ENCODE peak calls at places on chromosomes 12 and 14, in eight cellular contexts. One of them, this sample, is unnamed. For H3K4me1, the result is how much of the 10 kb centered on the place peaks cover.

GRCh38 chr12:112796067-112796466 is 4.5 kb downstream of the RPH3A start:
- DNase-seq in suprapubic skin: no peak
- DNase-seq in left ventricle myocardium inferior: no peak
- DNase-seq in GM23338: peak
- DNase-seq in MM.1S: no peak
- DNase-seq in colonic mucosa: no peak
- DNase-seq in Peyer's patch: no peak
- DNase-seq in CD8-positive, alpha-beta T cell: no peak
- DNase-seq in this sample: no peak

GRCh38 chr12:31523306-31523705 is 67.6 kb downstream of the DENND5B start:
- DNase-seq in suprapubic skin: no peak
- DNase-seq in Peyer's patch: no peak
- DNase-seq in left ventricle myocardium inferior: no peak
- DNase-seq in GM23338: no peak
- DNase-seq in colonic mucosa: no peak
- DNase-seq in MM.1S: no peak
- DNase-seq in CD8-positive, alpha-beta T cell: no peak
- DNase-seq in this sample: no peak

GRCh38 chr14:103151270-103151933 is 28.1 kb downstream of the TNFAIP2 start:
- DNase-seq in MM.1S: no peak
- DNase-seq in colonic mucosa: no peak
- DNase-seq in Peyer's patch: no peak
- DNase-seq in GM23338: no peak
- DNase-seq in CD8-positive, alpha-beta T cell: no peak
- DNase-seq in suprapubic skin: no peak
- DNase-seq in left ventricle myocardium inferior: no peak
- DNase-seq in this sample: no peak

GRCh38 chr14:101815994-101816393 is 54.5 kb downstream of the PPP2R5C start:
- DNase-seq in left ventricle myocardium inferior: no peak
- DNase-seq in Peyer's patch: no peak
- DNase-seq in GM23338: no peak
- DNase-seq in MM.1S: no peak
- DNase-seq in suprapubic skin: no peak
- DNase-seq in colonic mucosa: no peak
- DNase-seq in CD8-positive, alpha-beta T cell: peak
- DNase-seq in this sample: no peak

GRCh38 chr14:35355981-35356839 is 48.3 kb downstream of the NFKBIA start:
- DNase-seq in suprapubic skin: no peak
- DNase-seq in MM.1S: no peak
- DNase-seq in Peyer's patch: no peak
- DNase-seq in CD8-positive, alpha-beta T cell: no peak
- DNase-seq in colonic mucosa: peak
- DNase-seq in left ventricle myocardium inferior: no peak
- DNase-seq in GM23338: no peak
- DNase-seq in this sample: peak

GRCh38 chr12:8662592-8662991 is at the start of gene MFAP5:
- DNase-seq in MM.1S: no peak
- DNase-seq in GM23338: peak
- DNase-seq in suprapubic skin: no peak
- DNase-seq in colonic mucosa: no peak
- DNase-seq in CD8-positive, alpha-beta T cell: no peak
- DNase-seq in left ventricle myocardium inferior: no peak
- DNase-seq in Peyer's patch: no peak
- DNase-seq in this sample: no peak

GRCh38 chr12:99444859-99445316 is 202.7 kb upstream of the GARIN6 start:
- DNase-seq in CD8-positive, alpha-beta T cell: no peak
- DNase-seq in left ventricle myocardium inferior: no peak
- DNase-seq in GM23338: no peak
- DNase-seq in suprapubic skin: no peak
- DNase-seq in MM.1S: no peak
- DNase-seq in colonic mucosa: no peak
- DNase-seq in Peyer's patch: no peak
- DNase-seq in this sample: no peak

GRCh38 chr12:82870825-82871377 is 184.2 kb downstream of the TMTC2 start:
- DNase-seq in CD8-positive, alpha-beta T cell: no peak
- DNase-seq in left ventricle myocardium inferior: no peak
- DNase-seq in Peyer's patch: no peak
- DNase-seq in GM23338: no peak
- DNase-seq in colonic mucosa: no peak
- DNase-seq in MM.1S: peak
- DNase-seq in suprapubic skin: no peak
- DNase-seq in this sample: no peak

GRCh38 chr14:101916816-101917412 is 47.5 kb upstream of the DYNC1H1 start:
- DNase-seq in MM.1S: no peak
- DNase-seq in left ventricle myocardium inferior: no peak
- DNase-seq in Peyer's patch: no peak
- DNase-seq in CD8-positive, alpha-beta T cell: no peak
- DNase-seq in suprapubic skin: no peak
- DNase-seq in colonic mucosa: no peak
- DNase-seq in GM23338: no peak
- DNase-seq in this sample: no peak

GRCh38 chr14:20477211-20477876 is 8.1 kb downstream of the PNP start:
- DNase-seq in GM23338: no peak
- DNase-seq in suprapubic skin: no peak
- DNase-seq in CD8-positive, alpha-beta T cell: peak
- DNase-seq in MM.1S: no peak
- DNase-seq in left ventricle myocardium inferior: peak
- DNase-seq in Peyer's patch: peak
- DNase-seq in colonic mucosa: no peak
- DNase-seq in this sample: no peak

GRCh38 chr14:100221419-100222218 is 17.3 kb upstream of the YY1 start:
- DNase-seq in MM.1S: peak
- DNase-seq in CD8-positive, alpha-beta T cell: peak
- DNase-seq in left ventricle myocardium inferior: peak
- DNase-seq in colonic mucosa: peak
- DNase-seq in Peyer's patch: peak
- DNase-seq in GM23338: peak
- DNase-seq in suprapubic skin: no peak
- DNase-seq in this sample: peak

GRCh38 chr14:33563492-33563891 is 387.4 kb downstream of the EGLN3 start:
- DNase-seq in MM.1S: no peak
- DNase-seq in left ventricle myocardium inferior: no peak
- DNase-seq in colonic mucosa: no peak
- DNase-seq in suprapubic skin: no peak
- DNase-seq in Peyer's patch: no peak
- DNase-seq in GM23338: no peak
- DNase-seq in CD8-positive, alpha-beta T cell: no peak
- DNase-seq in this sample: no peak

GRCh38 chr12:112978163-112979081 is at the start of gene OAS2:
- DNase-seq in left ventricle myocardium inferior: peak
- DNase-seq in colonic mucosa: peak
- DNase-seq in suprapubic skin: no peak
- DNase-seq in MM.1S: peak
- DNase-seq in Peyer's patch: peak
- DNase-seq in CD8-positive, alpha-beta T cell: peak
- DNase-seq in GM23338: peak
- DNase-seq in this sample: peak

GRCh38 chr14:33767721-33768457 is 183.0 kb downstream of the EGLN3 start:
- DNase-seq in left ventricle myocardium inferior: no peak
- DNase-seq in Peyer's patch: no peak
- DNase-seq in MM.1S: no peak
- DNase-seq in suprapubic skin: no peak
- DNase-seq in CD8-positive, alpha-beta T cell: no peak
- DNase-seq in GM23338: no peak
- DNase-seq in colonic mucosa: no peak
- DNase-seq in this sample: no peak

GRCh38 chr12:91811481-91812287 is 334.0 kb downstream of the BTG1 start:
- DNase-seq in left ventricle myocardium inferior: peak
- DNase-seq in MM.1S: peak
- DNase-seq in colonic mucosa: peak
- DNase-seq in suprapubic skin: no peak
- DNase-seq in Peyer's patch: peak
- DNase-seq in CD8-positive, alpha-beta T cell: peak
- DNase-seq in GM23338: peak
- DNase-seq in this sample: peak

GRCh38 chr12:101407054-101407437 is 526 bp downstream of the ARL1 start:
- DNase-seq in left ventricle myocardium inferior: no peak
- DNase-seq in GM23338: peak
- DNase-seq in colonic mucosa: no peak
- DNase-seq in CD8-positive, alpha-beta T cell: peak
- DNase-seq in MM.1S: no peak
- DNase-seq in suprapubic skin: no peak
- DNase-seq in Peyer's patch: peak
- DNase-seq in this sample: no peak

GRCh38 chr12:103657331-103657730 is 70.3 kb downstream of the STAB2 start:
- DNase-seq in suprapubic skin: no peak
- DNase-seq in GM23338: no peak
- DNase-seq in left ventricle myocardium inferior: no peak
- DNase-seq in MM.1S: no peak
- DNase-seq in Peyer's patch: no peak
- DNase-seq in CD8-positive, alpha-beta T cell: no peak
- DNase-seq in colonic mucosa: no peak
- DNase-seq in this sample: no peak

GRCh38 chr14:99792551-99793212 is 531 bp upstream of the EML1 start:
- DNase-seq in suprapubic skin: no peak
- DNase-seq in left ventricle myocardium inferior: peak
- DNase-seq in GM23338: peak
- DNase-seq in colonic mucosa: no peak
- DNase-seq in Peyer's patch: no peak
- DNase-seq in CD8-positive, alpha-beta T cell: no peak
- DNase-seq in MM.1S: no peak
- DNase-seq in this sample: no peak

GRCh38 chr12:26080911-26081310 is 43.9 kb downstream of the BHLHE41 start:
- DNase-seq in Peyer's patch: no peak
- DNase-seq in suprapubic skin: no peak
- DNase-seq in colonic mucosa: no peak
- DNase-seq in GM23338: no peak
- DNase-seq in left ventricle myocardium inferior: no peak
- DNase-seq in MM.1S: no peak
- DNase-seq in CD8-positive, alpha-beta T cell: no peak
- DNase-seq in this sample: no peak

GRCh38 chr12:19273482-19274330 is 144.2 kb downstream of the PLEKHA5 start:
- DNase-seq in colonic mucosa: peak
- DNase-seq in suprapubic skin: no peak
- DNase-seq in GM23338: no peak
- DNase-seq in Peyer's patch: peak
- DNase-seq in MM.1S: no peak
- DNase-seq in CD8-positive, alpha-beta T cell: peak
- DNase-seq in left ventricle myocardium inferior: peak
- DNase-seq in this sample: peak

GRCh38 chr12:3275171-3276041 is 198.2 kb downstream of the TSPAN9 start:
- DNase-seq in colonic mucosa: peak
- DNase-seq in left ventricle myocardium inferior: peak
- DNase-seq in CD8-positive, alpha-beta T cell: peak
- DNase-seq in suprapubic skin: no peak
- DNase-seq in GM23338: peak
- DNase-seq in MM.1S: peak
- DNase-seq in Peyer's patch: peak
- DNase-seq in this sample: peak

DNA sequence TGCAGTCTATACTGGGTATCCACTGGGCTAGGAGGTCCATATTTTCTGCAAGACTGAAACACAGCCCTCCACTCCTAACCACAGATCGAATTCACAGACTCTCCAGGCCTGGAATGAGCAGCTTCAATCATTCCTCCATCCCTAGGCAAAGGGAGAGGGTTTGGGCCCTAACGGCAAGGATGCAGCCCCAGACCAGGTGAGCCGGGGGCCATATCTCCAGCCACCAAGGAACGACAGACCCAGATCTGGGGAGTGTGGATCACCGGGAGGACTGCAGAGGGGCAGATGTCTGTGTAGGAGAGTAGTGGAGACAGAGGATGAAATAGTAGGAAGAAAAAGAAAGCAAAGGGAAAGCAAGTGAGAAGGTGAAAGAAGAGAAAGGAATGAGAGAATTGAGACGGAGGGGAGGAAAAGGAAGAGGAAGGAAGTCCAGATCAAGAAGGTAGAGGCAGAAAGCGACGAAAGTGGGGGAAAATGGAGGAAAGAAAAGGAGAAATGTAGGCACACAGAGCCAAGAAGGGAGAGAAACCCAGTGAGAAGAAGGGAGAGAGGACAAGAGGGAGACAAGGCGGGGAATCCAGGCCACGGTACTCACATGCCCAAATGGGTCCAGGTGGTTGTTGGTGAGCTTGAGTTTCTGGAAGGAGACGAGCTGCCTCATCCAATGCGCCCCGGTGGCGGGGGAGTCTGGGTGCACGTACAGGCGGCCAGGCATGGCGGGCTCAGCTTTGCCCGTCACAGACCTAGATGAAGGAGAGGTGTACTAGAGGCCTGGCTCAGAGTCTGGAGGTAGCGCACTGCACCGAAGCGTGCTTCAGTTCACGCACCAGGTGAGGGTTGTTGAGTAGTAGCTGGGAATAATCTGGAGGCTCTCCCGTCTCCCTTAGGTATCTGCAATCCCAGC is 7.7 kb downstream of the TBX5 start:
- DNase-seq in suprapubic skin: no peak
- DNase-seq in CD8-positive, alpha-beta T cell: no peak
- DNase-seq in left ventricle myocardium inferior: no peak
- DNase-seq in colonic mucosa: no peak
- DNase-seq in MM.1S: no peak
- DNase-seq in GM23338: peak
- DNase-seq in Peyer's patch: no peak
- DNase-seq in this sample: no peak
- H3K4me3 ChIP-seq in suprapubic skin: no peak
- H3K4me3 ChIP-seq in CD8-positive, alpha-beta T cell: no peak
- H3K4me3 ChIP-seq in left ventricle myocardium inferior: no peak
- H3K4me3 ChIP-seq in colonic mucosa: no peak
- H3K4me3 ChIP-seq in MM.1S: no peak
- H3K4me3 ChIP-seq in GM23338: peak
- H3K4me3 ChIP-seq in Peyer's patch: no peak
- H3K4me3 ChIP-seq in this sample: no peak

DNA sequence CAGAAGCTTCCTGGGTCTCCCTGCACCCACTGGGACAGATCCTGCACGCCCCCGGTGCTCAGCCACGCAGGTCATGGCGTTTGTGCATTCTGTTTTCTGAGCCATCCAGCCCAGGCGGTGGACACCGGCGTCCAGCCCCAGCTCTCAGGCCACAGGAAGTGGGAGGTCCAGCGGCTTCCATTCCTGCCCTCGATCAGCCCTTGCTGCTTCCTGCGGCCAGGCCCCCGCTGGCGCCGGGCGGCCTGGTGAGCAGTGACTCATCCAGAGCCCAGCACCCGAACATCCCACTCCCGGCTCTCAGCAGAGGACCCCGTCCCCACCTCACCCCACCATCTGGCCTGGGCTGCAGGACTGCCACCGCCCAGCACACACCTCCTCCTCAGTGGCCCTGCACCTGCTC is 18.0 kb upstream of the NUDT14 start:
- DNase-seq in MM.1S: no peak
- DNase-seq in Peyer's patch: no peak
- DNase-seq in left ventricle myocardium inferior: peak
- DNase-seq in GM23338: no peak
- DNase-seq in CD8-positive, alpha-beta T cell: no peak
- DNase-seq in suprapubic skin: no peak
- DNase-seq in colonic mucosa: no peak
- DNase-seq in this sample: no peak
- H3K4me1 ChIP-seq in MM.1S: under half
- H3K4me1 ChIP-seq in Peyer's patch: under half
- H3K4me1 ChIP-seq in left ventricle myocardium inferior: half or more
- H3K4me1 ChIP-seq in GM23338: under half
- H3K4me1 ChIP-seq in CD8-positive, alpha-beta T cell: half or more
- H3K4me1 ChIP-seq in suprapubic skin: half or more
- H3K4me1 ChIP-seq in colonic mucosa: under half
- H3K4me1 ChIP-seq in this sample: under half

GRCh38 chr12:130064999-130065398 is 97.3 kb upstream of the FZD10 start:
- DNase-seq in colonic mucosa: no peak
- DNase-seq in suprapubic skin: no peak
- DNase-seq in Peyer's patch: no peak
- DNase-seq in CD8-positive, alpha-beta T cell: no peak
- DNase-seq in MM.1S: no peak
- DNase-seq in left ventricle myocardium inferior: no peak
- DNase-seq in GM23338: peak
- DNase-seq in this sample: no peak
- TF ChIP-seq CTCF in colonic mucosa: no peak
- TF ChIP-seq CTCF in suprapubic skin: no peak
- TF ChIP-seq CTCF in Peyer's patch: no peak
- TF ChIP-seq CTCF in CD8-positive, alpha-beta T cell: no peak
- TF ChIP-seq CTCF in MM.1S: no peak
- TF ChIP-seq CTCF in left ventricle myocardium inferior: no peak
- TF ChIP-seq CTCF in GM23338: peak
- TF ChIP-seq CTCF in this sample: no peak

GRCh38 chr12:47216150-47216677 is 136.5 kb upstream of the AMIGO2 start:
- DNase-seq in left ventricle myocardium inferior: peak
- DNase-seq in Peyer's patch: peak
- DNase-seq in suprapubic skin: no peak
- DNase-seq in CD8-positive, alpha-beta T cell: peak
- DNase-seq in colonic mucosa: no peak
- DNase-seq in MM.1S: peak
- DNase-seq in GM23338: no peak
- DNase-seq in this sample: no peak
- H3K4me3 ChIP-seq in left ventricle myocardium inferior: peak
- H3K4me3 ChIP-seq in Peyer's patch: peak
- H3K4me3 ChIP-seq in suprapubic skin: peak
- H3K4me3 ChIP-seq in CD8-positive, alpha-beta T cell: peak
- H3K4me3 ChIP-seq in colonic mucosa: peak
- H3K4me3 ChIP-seq in MM.1S: peak
- H3K4me3 ChIP-seq in GM23338: no peak
- H3K4me3 ChIP-seq in this sample: no peak

This sample was measured in mucosa of descending colon.